ENCODE peak calls at places on chromosomes 13 and 19, in four cellular contexts. V, N, F and H are unnamed samples.

GRCh38 chr19:15109768-15110417 is 2.7 kb downstream of the SYDE1 start:
- DNase-seq in N (no peak), V (no peak), F (no peak), H (no peak)

GRCh38 chr19:45863840-45864628 is at the start of gene FOXA3:
- DNase-seq in N (peak), V (no peak), F (peak), H (no peak)

GRCh38 chr13:51844862-51845573 is at the start of gene TMEM272:
- DNase-seq in F (peak), V (no peak), N (peak), H (no peak)

GRCh38 chr19:52734340-52734892 is 428 bp downstream of the ZNF611 start:
- DNase-seq in N (no peak), F (peak), V (no peak), H (peak)

GRCh38 chr19:45137179-45137761 is 23.5 kb downstream of the NKPD1 start:
- DNase-seq in N (no peak), V (no peak), F (peak), H (no peak)

GRCh38 chr13:43273362-43273761 is 250.0 kb downstream of the DNAJC15 start:
- DNase-seq in V (no peak), N (no peak), F (no peak), H (no peak)

GRCh38 chr13:38980628-38981078 is 10.0 kb downstream of the STOML3 start:
- DNase-seq in F (no peak), N (no peak), V (no peak), H (no peak)

GRCh38 chr19:45087531-45087930 is 5.4 kb upstream of the PPP1R37 start:
- DNase-seq in F (no peak), V (no peak), N (no peak), H (no peak)

GRCh38 chr13:110944121-110944967 is 29.5 kb upstream of the ANKRD10 start:
- DNase-seq in V (peak), N (peak), F (peak), H (peak)

GRCh38 chr13:105345116-105345515 is 1190.3 kb downstream of the EFNB2 start:
- DNase-seq in F (no peak), N (no peak), V (no peak), H (no peak)

GRCh38 chr19:17037184-17037583 is 10.6 kb upstream of the CPAMD8 start:
- DNase-seq in N (no peak), F (no peak), V (no peak), H (no peak)

GRCh38 chr13:113771709-113772331 is 12.8 kb downstream of the TMEM255B start:
- DNase-seq in N (no peak), F (peak), V (no peak), H (no peak)

GRCh38 chr19:45293682-45294081 is 29.0 kb downstream of the CKM start:
- DNase-seq in N (no peak), F (no peak), V (no peak), H (no peak)

GRCh38 chr13:40922437-40923040 is 96.6 kb downstream of the ELF1 start:
- DNase-seq in N (no peak), V (no peak), F (peak), H (no peak)

GRCh38 chr13:97068964-97069815 is 74.9 kb upstream of the OXGR1 start:
- DNase-seq in F (no peak), N (no peak), V (no peak), H (no peak)

DNA sequence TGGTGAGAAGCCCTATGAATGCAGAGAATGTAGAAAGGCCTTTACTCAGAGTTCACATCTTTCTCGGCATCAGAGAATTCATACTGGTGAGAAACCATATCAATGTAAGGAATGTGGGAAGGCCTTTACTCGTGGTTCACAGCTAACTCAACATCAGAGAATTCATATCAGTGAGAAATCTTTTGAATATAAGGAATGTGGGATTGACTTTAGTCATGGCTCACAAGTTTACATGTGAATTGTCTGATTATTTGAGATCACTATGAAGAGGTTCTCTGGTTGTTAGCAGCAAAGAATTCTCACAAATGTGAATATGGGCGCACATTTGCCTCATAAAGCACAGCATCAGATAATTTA is 43.7 kb downstream of the ZNF585A start:
- DNase-seq in V (no peak), F (no peak), N (no peak), H (no peak)
- H3K27ac ChIP-seq in V (no peak), F (no peak), N (no peak), H (no peak)

GRCh38 chr19:36378625-36379509 is at the start of gene ZFP14:
- DNase-seq in N (peak), V (peak), F (peak), H (peak)
- TF ChIP-seq CTCF in N (peak), V (peak), F (peak), H (no peak)

GRCh38 chr19:18110833-18111232 is 13.3 kb downstream of the MAST3 start:
- DNase-seq in V (no peak), N (no peak), F (no peak), H (no peak)

GRCh38 chr19:18107235-18108083 is 9.9 kb downstream of the MAST3 start:
- DNase-seq in F (no peak), N (no peak), V (no peak), H (no peak)

GRCh38 chr19:18109731-18110671 is 12.4 kb downstream of the MAST3 start:
- DNase-seq in F (no peak), V (no peak), N (peak), H (no peak)

GRCh38 chr19:18108897-18109296 is 11.3 kb downstream of the MAST3 start:
- DNase-seq in N (no peak), V (no peak), F (no peak), H (no peak)

DNA sequence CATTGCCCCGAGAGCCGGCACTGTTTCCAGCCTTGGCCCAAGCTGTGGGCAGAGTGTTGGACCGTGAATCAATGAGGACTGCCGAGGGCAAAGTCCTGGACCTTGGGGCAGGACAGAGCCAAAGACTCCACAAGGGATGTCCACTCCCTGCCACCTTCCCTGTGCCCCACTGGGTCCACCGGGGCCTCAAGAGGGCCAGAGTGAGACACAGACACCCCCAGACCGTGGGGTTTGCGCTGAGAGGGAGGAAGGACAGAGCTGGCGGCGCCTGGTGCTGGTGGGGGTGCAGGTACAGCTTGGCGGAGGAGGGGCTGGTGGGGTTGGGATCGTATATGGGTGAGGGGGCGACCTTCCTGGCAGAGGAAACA is 11.8 kb downstream of the MAST3 start:
- DNase-seq in V (no peak), F (no peak), N (no peak), H (no peak)
- H3K4me3 ChIP-seq in V (peak), F (peak), N (peak), H (peak)

GRCh38 chr19:37886571-37886970 is 19.8 kb downstream of the WDR87 start:
- DNase-seq in F (no peak), N (no peak), V (no peak), H (no peak)
- H3K27ac ChIP-seq in F (no peak), N (no peak), V (no peak), H (no peak)

DNA sequence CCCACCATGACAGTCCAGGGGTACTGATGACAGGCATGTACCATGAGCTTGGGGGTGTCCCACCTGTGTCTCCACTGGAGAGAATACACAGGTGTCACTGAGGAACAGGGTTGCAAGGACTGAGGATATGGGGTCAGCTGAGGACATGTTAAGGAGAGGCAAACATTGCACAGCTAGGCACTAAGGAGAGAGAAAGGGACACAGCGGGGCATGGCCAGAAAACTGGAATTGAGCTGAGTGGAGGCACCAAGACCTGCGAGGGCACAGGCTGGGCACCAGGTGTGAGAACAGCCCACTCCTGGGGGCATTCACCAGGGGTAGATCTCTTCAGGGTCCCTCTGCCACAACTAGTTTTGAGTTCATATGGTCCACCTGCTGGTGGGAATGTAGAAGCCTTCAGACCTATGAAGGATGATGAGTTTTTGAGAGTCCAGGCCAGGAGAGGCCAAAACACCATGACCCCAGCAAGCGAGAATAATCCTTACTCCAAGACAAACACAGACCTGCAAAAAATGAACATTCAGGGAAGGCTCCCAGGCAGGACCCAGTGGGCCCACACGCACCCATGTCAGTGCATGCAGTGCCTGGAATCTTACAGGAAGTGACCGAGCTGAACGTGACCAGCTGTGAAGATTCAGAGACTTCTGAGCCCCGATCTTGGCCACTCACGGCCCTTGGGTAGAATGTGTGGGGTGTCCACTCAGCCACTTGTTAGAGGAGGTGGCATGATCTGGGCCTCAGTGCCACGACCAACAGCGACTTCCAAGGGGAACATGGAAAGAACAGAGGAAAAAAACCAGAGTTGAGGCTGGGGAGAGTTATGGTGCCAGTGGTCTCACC is 1.4 kb upstream of the ZNF584 start:
- DNase-seq in V (no peak), F (no peak), N (no peak), H (no peak)
- TF ChIP-seq CTCF in V (peak), F (peak), N (peak), H (no peak)

DNA sequence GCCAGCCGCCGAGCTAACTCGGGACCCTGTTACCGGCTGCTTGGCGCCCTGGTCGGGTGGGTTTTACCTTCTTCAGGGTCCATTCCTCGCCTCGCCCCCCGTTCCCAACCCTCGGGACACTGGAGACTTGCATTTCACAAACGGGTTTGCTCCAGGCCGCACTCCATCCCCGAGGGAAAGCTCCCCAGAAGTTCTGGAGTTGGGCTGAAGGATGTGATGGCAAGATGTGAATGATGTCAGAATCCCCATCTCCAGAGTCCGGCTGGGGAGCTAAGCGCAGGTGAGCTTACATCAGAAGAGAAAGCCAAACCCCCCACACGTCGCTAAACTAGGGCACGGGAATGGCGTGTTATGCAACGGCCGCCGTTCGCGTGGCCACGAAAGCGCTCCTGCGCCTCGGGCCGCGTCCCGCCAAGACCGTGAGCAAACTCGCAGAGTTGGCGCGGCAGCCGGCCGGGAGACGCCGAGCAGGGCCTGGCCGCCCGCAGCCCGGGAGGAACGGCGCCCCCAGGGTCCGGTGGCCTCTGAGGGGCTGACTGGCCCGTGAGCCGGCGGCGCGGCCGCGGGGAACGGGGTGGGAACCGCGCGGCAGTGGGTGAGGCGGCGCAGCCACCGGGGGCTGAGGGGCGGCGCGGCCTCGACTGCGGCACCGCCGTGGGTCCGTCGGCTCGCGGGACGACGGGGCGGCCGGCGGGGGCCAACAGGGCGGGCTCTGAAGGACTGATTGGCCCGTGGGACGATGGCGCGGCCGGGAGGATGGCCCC is 1.1 kb downstream of the LATS2 start:
- DNase-seq in F (peak), N (no peak), V (no peak), H (no peak)
- H3K4me3 ChIP-seq in F (peak), N (peak), V (peak), H (peak)